ENCODE peak calls at places on chromosomes 11 and 22, in five cellular contexts. H, C, Y, O and T are unnamed samples.

GRCh38 chr11:119741369-119742262 is 12.6 kb upstream of the NECTIN1 start:
- DNase-seq in O (peak; percentile 52), Y (no peak), H (peak; percentile 91), C (no peak), T (no peak)

GRCh38 chr11:128519353-128519752 is 68.0 kb downstream of the ETS1 start:
- DNase-seq in C (no peak), H (no peak), Y (no peak), O (no peak), T (no peak)

GRCh38 chr11:6681949-6682348 is 1.2 kb downstream of the MRPL17 start:
- DNase-seq in C (no peak), H (no peak), Y (peak; percentile 12), O (no peak), T (no peak)

GRCh38 chr11:14635559-14635958 is 8.0 kb upstream of the PDE3B start:
- DNase-seq in C (no peak), Y (no peak), H (no peak), O (no peak), T (no peak)

GRCh38 chr11:111421251-111421650 is 42.2 kb upstream of the POU2AF1 start:
- DNase-seq in C (no peak), O (no peak), H (no peak), Y (no peak), T (no peak)

GRCh38 chr11:69513663-69514062 is 32.2 kb downstream of the LINC01488 start:
- DNase-seq in C (no peak), Y (no peak), O (no peak), H (peak; percentile 44), T (no peak)

GRCh38 chr11:108994887-108995286 is 330.0 kb downstream of the DDX10 start:
- DNase-seq in C (no peak), O (no peak), H (no peak), Y (no peak), T (no peak)

GRCh38 chr11:28767574-28767973 is 659.4 kb downstream of the METTL15 start:
- DNase-seq in C (no peak), Y (peak; percentile 33), O (no peak), H (no peak), T (no peak)

GRCh38 chr11:69546735-69547370 is 65.4 kb downstream of the LINC01488 start:
- DNase-seq in C (no peak), Y (no peak), O (no peak), H (peak; percentile 43), T (no peak)

GRCh38 chr11:123683616-123684170 is 29.3 kb upstream of the SCN3B start:
- DNase-seq in H (no peak), C (no peak), O (no peak), Y (no peak), T (no peak)

GRCh38 chr11:3799143-3799542 is 1.8 kb upstream of the NUP98 start:
- DNase-seq in H (no peak), C (no peak), O (no peak), Y (no peak), T (no peak)

GRCh38 chr22:46515208-46516111 is 22.0 kb downstream of the CELSR1 start:
- DNase-seq in C (no peak), H (no peak), Y (peak; percentile 30), O (no peak), T (no peak)

GRCh38 chr11:11968511-11969280 is 39.7 kb downstream of the DKK3 start:
- DNase-seq in O (peak; percentile 14), C (no peak), H (peak; percentile 61), Y (peak; percentile 68), T (no peak)

GRCh38 chr22:17945851-17946690 is 78.3 kb downstream of the MICAL3 start:
- DNase-seq in Y (no peak), H (no peak), O (no peak), C (no peak), T (no peak)

GRCh38 chr22:39236321-39237275 is 8.2 kb downstream of the PDGFB start:
- DNase-seq in Y (no peak), H (no peak), C (no peak), O (peak; percentile 69), T (no peak)

GRCh38 chr22:17237031-17237668 is 17.9 kb upstream of the ADA2 start:
- DNase-seq in Y (no peak), C (no peak), H (no peak), O (no peak), T (no peak)

GRCh38 chr11:30433831-30434230 is 110.9 kb downstream of the ARL14EP start:
- DNase-seq in Y (no peak), O (no peak), H (no peak), C (no peak), T (no peak)

DNA sequence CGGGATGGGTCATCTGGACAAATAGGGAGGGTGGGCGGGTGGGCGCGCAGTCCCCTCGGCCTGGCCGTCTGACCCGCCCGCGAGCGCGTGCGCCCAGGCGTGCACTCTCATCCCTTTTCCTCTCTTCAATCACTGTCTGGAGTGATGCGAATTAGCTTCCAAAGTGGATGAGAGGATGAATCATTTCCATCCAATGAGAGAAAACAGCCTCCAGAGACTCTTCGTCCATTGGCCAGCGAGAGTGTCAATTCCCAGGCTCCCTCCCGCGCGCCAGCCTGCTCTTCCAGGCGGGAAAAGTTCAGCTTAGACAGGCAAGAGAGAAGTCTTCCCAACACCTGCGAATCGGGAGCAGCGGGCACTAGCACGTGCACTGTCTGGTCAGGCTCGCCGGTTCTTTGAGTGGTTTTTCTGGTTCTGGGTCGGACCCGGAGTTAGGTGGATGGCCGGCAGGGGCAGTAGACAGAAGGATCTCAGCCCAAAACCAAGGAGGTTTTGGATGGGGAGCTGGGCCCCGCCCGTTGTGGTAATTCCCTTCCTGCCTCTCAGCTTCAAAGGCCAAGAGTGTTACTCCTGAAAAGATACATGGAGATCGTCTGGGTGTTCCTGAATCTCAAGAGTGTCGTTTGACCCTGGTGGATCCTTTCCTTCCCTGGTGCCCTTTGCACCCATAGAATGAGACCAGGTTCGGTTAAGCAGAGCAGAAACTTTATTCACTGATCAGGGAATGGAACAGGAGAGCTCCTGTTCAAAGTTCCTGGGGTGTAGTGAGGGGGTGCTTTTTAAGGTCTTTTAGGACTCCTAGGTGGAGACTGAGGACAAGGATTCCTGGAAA is 33.4 kb upstream of the GLYATL1 start:
- DNase-seq in H (no peak), Y (peak; percentile 90), C (peak; percentile 41), O (peak; percentile 63), T (no peak)
- TF ChIP-seq CTCF in H (no peak), Y (peak; percentile 80), C (peak; percentile 54), O (peak; percentile 29), T (no peak)

GRCh38 chr11:63915961-63916836 is 765 bp downstream of the RCOR2 start:
- DNase-seq in O (peak; percentile 58), Y (no peak), C (no peak), H (peak; percentile 83), T (no peak)
- TF ChIP-seq CTCF in O (peak; percentile 67), Y (peak; percentile 70), C (peak; percentile 76), H (peak; percentile 49), T (no peak)

DNA sequence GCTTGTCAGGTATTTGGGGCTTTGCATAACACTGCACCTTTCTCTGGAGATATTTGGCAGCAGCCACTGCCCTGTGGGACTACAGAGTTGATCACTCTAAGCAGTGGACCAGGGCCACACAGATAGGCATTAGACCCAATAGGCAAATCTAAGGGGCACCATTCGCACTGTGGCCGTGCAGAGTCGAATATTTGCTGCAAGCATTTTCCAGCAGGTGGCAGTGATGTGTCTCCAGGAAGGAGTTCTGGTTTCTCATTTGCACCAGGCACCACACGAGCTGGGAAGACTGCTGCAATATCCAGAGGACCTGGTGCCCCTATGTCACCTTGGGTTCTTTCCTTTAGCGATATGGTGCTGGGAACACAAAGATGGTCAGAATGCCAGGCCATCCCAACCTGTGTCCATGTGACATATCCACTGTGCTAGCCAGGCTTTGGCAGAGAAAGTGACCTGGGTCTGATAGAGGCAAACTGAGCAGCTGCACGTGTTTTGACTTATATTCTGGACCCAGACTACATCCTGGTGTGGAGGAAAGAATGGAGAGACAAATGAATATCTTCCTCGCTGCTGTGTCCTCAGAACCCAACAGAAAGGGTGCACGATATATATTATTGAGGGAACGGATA is 318.7 kb downstream of the BUD13 start:
- DNase-seq in O (no peak), C (no peak), H (no peak), Y (peak; percentile 11), T (peak; percentile 24)
- TF ChIP-seq CTCF in O (peak; percentile 66), C (peak; percentile 54), H (peak; percentile 45), Y (peak; percentile 65), T (no peak)

GRCh38 chr11:44456544-44457270 is 108.8 kb upstream of the CD82 start:
- DNase-seq in Y (peak; percentile 2), C (no peak), O (peak; percentile 28), H (no peak), T (no peak)
- TF ChIP-seq CTCF in Y (peak; percentile 69), C (peak; percentile 45), O (peak; percentile 57), H (no peak), T (no peak)

GRCh38 chr11:90668502-90668901 is 445.7 kb upstream of the CHORDC1 start:
- DNase-seq in Y (no peak), O (no peak), H (no peak), C (no peak), T (no peak)
- TF ChIP-seq CTCF in Y (no peak), O (no peak), H (no peak), C (no peak), T (no peak)

DNA sequence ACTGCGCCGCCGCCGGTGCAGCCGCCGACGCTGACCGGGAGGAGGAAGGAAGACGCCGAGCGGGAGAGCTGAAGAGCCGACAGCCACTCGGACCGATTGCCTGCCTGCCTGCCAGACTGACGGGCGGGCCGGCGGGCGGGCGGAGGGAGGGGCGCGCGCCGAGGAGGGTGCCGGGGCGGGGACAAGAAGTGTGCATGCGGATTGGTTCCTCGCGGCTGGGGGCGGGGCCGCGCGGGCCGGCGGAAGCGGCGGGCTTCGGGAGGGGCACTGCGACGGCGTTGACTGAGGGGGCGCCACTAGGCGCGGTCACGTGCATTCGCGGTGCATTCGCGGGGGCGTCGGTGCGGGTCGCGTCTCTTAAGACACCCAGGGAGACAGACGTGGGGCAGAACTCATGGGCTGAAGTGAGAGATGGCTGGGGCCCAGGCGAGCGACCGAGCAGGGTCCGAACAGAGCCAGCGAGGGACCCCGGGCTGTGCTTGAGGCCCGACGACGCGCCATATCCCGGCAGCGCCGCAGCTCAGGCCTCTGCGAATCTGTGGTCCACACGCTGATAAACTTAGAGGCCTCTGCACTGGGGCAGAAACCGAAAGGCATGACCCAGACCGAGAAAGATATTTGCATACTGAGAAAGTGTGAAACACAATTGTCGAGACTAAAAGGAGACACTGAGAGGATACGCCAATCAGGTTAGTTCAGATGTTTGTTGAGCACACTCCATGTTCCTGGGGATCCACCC is at the start of gene MAPK1:
- DNase-seq in Y (peak; percentile 80), O (peak; percentile 95), C (no peak), H (peak; percentile 98), T (peak; percentile 62)
- TF ChIP-seq CTCF in Y (peak; percentile 72), O (peak; percentile 41), C (peak; percentile 50), H (peak; percentile 69), T (no peak)

GRCh38 chr22:23243859-23244689 is 63.8 kb downstream of the BCR start:
- DNase-seq in O (no peak), C (no peak), Y (no peak), H (no peak), T (no peak)
- TF ChIP-seq CTCF in O (no peak), C (no peak), Y (no peak), H (no peak), T (no peak)

GRCh38 chr11:122451911-122452310 is 203.6 kb upstream of the UBASH3B start:
- DNase-seq in O (no peak), Y (no peak), C (no peak), H (no peak), T (no peak)
- TF ChIP-seq CTCF in O (no peak), Y (no peak), C (no peak), H (no peak), T (no peak)